ENCODE peak calls at places on chromosomes 13 and 19, in ten cellular contexts. Q is KG1; V is nephron progenitor cell; Z is foreskin fibroblast; U is lower leg skin; P is stimulated activated CD8-positive, alpha-beta memory T cell treated with anti-CD3 and anti-CD28 coated beads, Interleukin-4, amount 100 ng/mL, for 24 hours; T is ascending aorta; J is RPMI8226; G is colonic mucosa; O is activated T-cell treated with anti-CD3 and anti-CD28 coated beads, Interleukin-2, amount 50 U/mL, for 72 hours. K is an unnamed sample.

GRCh38 chr19:49570997-49571676 is 9.2 kb downstream of the NOSIP start:
- DNase-seq in Q (no peak), V (no peak), Z (no peak), U (no peak), P (no peak), T (no peak), J (peak), G (peak), O (no peak), K (no peak)

GRCh38 chr19:29660835-29661234 is 4.4 kb upstream of the PLEKHF1 start:
- DNase-seq in Q (no peak), V (no peak), Z (no peak), U (no peak), P (peak), T (no peak), J (no peak), G (no peak), O (no peak), K (no peak)

GRCh38 chr13:28466151-28466550 is 28.8 kb downstream of the FLT1 start:
- DNase-seq in Q (no peak), V (no peak), Z (no peak), U (no peak), P (no peak), T (no peak), J (no peak), G (no peak), O (no peak), K (no peak)

GRCh38 chr19:43784981-43785808 is 4.4 kb upstream of the KCNN4 start:
- DNase-seq in Q (peak), V (peak), Z (peak), U (no peak), P (no peak), T (no peak), J (peak), G (peak), O (peak), K (peak)

GRCh38 chr19:45211751-45212381 is 33.3 kb downstream of the BLOC1S3 start:
- DNase-seq in Q (no peak), V (peak), Z (no peak), U (peak), P (no peak), T (no peak), J (peak), G (no peak), O (no peak), K (no peak)

GRCh38 chr13:75135325-75135825 is 346.6 kb downstream of the TBC1D4 start:
- DNase-seq in Q (no peak), V (no peak), Z (peak), U (no peak), P (no peak), T (no peak), J (no peak), G (no peak), O (no peak), K (peak)

GRCh38 chr13:28429685-28430290 is 65.1 kb downstream of the FLT1 start:
- DNase-seq in Q (no peak), V (no peak), Z (no peak), U (no peak), P (no peak), T (no peak), J (peak), G (no peak), O (no peak), K (no peak)

GRCh38 chr19:57850553-57851017 is 926 bp downstream of the ZNF587 start:
- DNase-seq in Q (no peak), V (peak), Z (no peak), U (no peak), P (no peak), T (no peak), J (no peak), G (peak), O (peak), K (no peak)

GRCh38 chr19:45569619-45570421 is 14.8 kb downstream of the OPA3 start:
- DNase-seq in Q (peak), V (peak), Z (peak), U (peak), P (peak), T (no peak), J (peak), G (peak), O (peak), K (no peak)

GRCh38 chr19:46133101-46133627 is 8.7 kb upstream of the IGFL3 start:
- DNase-seq in Q (no peak), V (peak), Z (peak), U (peak), P (no peak), T (no peak), J (no peak), G (peak), O (no peak), K (no peak)

GRCh38 chr19:34217952-34218817 is 36.2 kb upstream of the GARRE1 start:
- DNase-seq in Q (peak), V (no peak), Z (peak), U (no peak), P (peak), T (no peak), J (peak), G (peak), O (peak), K (peak)

GRCh38 chr13:107900775-107901174 is 314.6 kb downstream of the LIG4 start:
- DNase-seq in Q (no peak), V (no peak), Z (no peak), U (no peak), P (no peak), T (no peak), J (no peak), G (no peak), O (no peak), K (no peak)

GRCh38 chr13:84658881-84659661 is 776.8 kb upstream of the SLITRK1 start:
- DNase-seq in Q (no peak), V (no peak), Z (no peak), U (no peak), P (no peak), T (no peak), J (no peak), G (no peak), O (no peak), K (no peak)

GRCh38 chr19:4803736-4804695 is 12.5 kb downstream of the FEM1A start:
- DNase-seq in Q (peak), V (peak), Z (no peak), U (no peak), P (peak), T (no peak), J (peak), G (peak), O (peak), K (no peak)

GRCh38 chr19:13986348-13986904 is 19.7 kb downstream of the RFX1 start:
- DNase-seq in Q (peak), V (peak), Z (peak), U (peak), P (peak), T (peak), J (peak), G (peak), O (peak), K (no peak)

GRCh38 chr13:90918551-90918950 is 428.9 kb upstream of the MIR17HG start:
- DNase-seq in Q (no peak), V (no peak), Z (no peak), U (no peak), P (no peak), T (no peak), J (no peak), G (no peak), O (no peak), K (no peak)

GRCh38 chr19:32881766-32882165 is 12.2 kb upstream of the SLC7A9 start:
- DNase-seq in Q (no peak), V (no peak), Z (no peak), U (peak), P (no peak), T (no peak), J (no peak), G (no peak), O (no peak), K (no peak)

GRCh38 chr13:95603887-95604533 is 40.5 kb downstream of the DZIP1 start:
- DNase-seq in Q (no peak), V (no peak), Z (no peak), U (no peak), P (no peak), T (no peak), J (no peak), G (peak), O (no peak), K (peak)

GRCh38 chr19:4089400-4089908 is 22.8 kb upstream of the ZBTB7A start:
- DNase-seq in Q (peak), V (no peak), Z (no peak), U (no peak), P (peak), T (no peak), J (no peak), G (peak), O (peak), K (no peak)

GRCh38 chr19:919157-920050 is 2.3 kb downstream of the KISS1R start:
- DNase-seq in Q (no peak), V (no peak), Z (no peak), U (no peak), P (no peak), T (no peak), J (peak), G (no peak), O (peak), K (no peak)

GRCh38 chr13:53068841-53069520 is 40.4 kb downstream of the OLFM4 start:
- DNase-seq in Q (no peak), V (no peak), Z (no peak), U (no peak), P (no peak), T (no peak), J (no peak), G (no peak), O (no peak), K (no peak)

GRCh38 chr13:113565526-113566226 is 18.9 kb upstream of the TFDP1 start:
- DNase-seq in Q (no peak), V (no peak), Z (no peak), U (peak), P (no peak), T (no peak), J (no peak), G (peak), O (no peak), K (no peak)

GRCh38 chr13:87123987-87124784 is 547.0 kb upstream of the SLITRK5 start:
- DNase-seq in Q (peak), V (peak), Z (peak), U (no peak), P (no peak), T (no peak), J (no peak), G (no peak), O (no peak), K (peak)

GRCh38 chr19:53374743-53375142 is 9.2 kb downstream of the ZNF525 start:
- DNase-seq in Q (no peak), V (no peak), Z (no peak), U (no peak), P (no peak), T (no peak), J (no peak), G (no peak), O (no peak), K (no peak)

GRCh38 chr19:31127132-31127967 is 221.9 kb downstream of the TSHZ3 start:
- DNase-seq in Q (no peak), V (no peak), Z (peak), U (no peak), P (no peak), T (no peak), J (no peak), G (peak), O (no peak), K (peak)

GRCh38 chr19:46605356-46605821 is 4.3 kb downstream of the CALM3 start:
- DNase-seq in Q (no peak), V (no peak), Z (no peak), U (peak), P (no peak), T (no peak), J (no peak), G (no peak), O (no peak), K (no peak)

GRCh38 chr13:38223093-38223492 is 126.6 kb upstream of the UFM1 start:
- DNase-seq in Q (no peak), V (peak), Z (no peak), U (no peak), P (no peak), T (no peak), J (no peak), G (no peak), O (no peak), K (no peak)

GRCh38 chr13:81697826-81698225 is 1356.9 kb upstream of the SPRY2 start:
- DNase-seq in Q (no peak), V (no peak), Z (no peak), U (no peak), P (no peak), T (no peak), J (no peak), G (no peak), O (no peak), K (no peak)

GRCh38 chr19:3670796-3671679 is 29.2 kb downstream of the PIP5K1C start:
- DNase-seq in Q (peak), V (no peak), Z (peak), U (peak), P (peak), T (peak), J (no peak), G (peak), O (peak), K (no peak)

GRCh38 chr19:13668964-13669363 is 95.4 kb upstream of the MRI1 start:
- DNase-seq in Q (no peak), V (no peak), Z (no peak), U (no peak), P (no peak), T (no peak), J (no peak), G (no peak), O (no peak), K (peak)

K was measured in H54.